ENCODE peak calls at places on chromosomes 13 and 19, in four cellular contexts. R, P, J and U are unnamed samples.

GRCh38 chr13:20044086-20044485 is 85.6 kb downstream of the ZMYM2 start:
- DNase-seq in R (no peak), P (no peak), J (no peak), U (no peak)

GRCh38 chr13:79525458-79525857 is 44.5 kb downstream of the NDFIP2 start:
- DNase-seq in R (no peak), P (no peak), J (no peak), U (no peak)

GRCh38 chr13:20652946-20653345 is 50.6 kb upstream of the IL17D start:
- DNase-seq in R (no peak), P (no peak), J (no peak), U (no peak)

GRCh38 chr19:4730740-4731171 is 7.1 kb upstream of the DPP9 start:
- DNase-seq in R (no peak), P (no peak), J (peak; percentile 72), U (peak; percentile 48)

GRCh38 chr19:36140289-36141038 is 598 bp downstream of the CAPNS1 start:
- DNase-seq in R (peak; percentile 52), P (no peak), J (peak; percentile 83), U (peak; percentile 88)

GRCh38 chr19:6947745-6948144 is 60.4 kb downstream of the ADGRE1 start:
- DNase-seq in R (no peak), P (no peak), J (no peak), U (no peak)

GRCh38 chr19:54421521-54421920 is 6.3 kb downstream of the TTYH1 start:
- DNase-seq in R (no peak), P (no peak), J (no peak), U (no peak)

GRCh38 chr19:29872224-29872731 is 60.5 kb downstream of the CCNE1 start:
- DNase-seq in R (no peak), P (no peak), J (peak; percentile 69), U (peak; percentile 61)

GRCh38 chr13:39765801-39766463 is 110.5 kb downstream of the COG6 start:
- DNase-seq in R (no peak), P (no peak), J (peak; percentile 53), U (peak; percentile 48)

GRCh38 chr19:12749938-12750521 is 1.6 kb upstream of the BEST2 start:
- DNase-seq in R (peak; percentile 56), P (no peak), J (no peak), U (no peak)

GRCh38 chr19:48543121-48543710 is 8.8 kb upstream of the SULT2B1 start:
- DNase-seq in R (peak; percentile 65), P (no peak), J (peak; percentile 50), U (peak; percentile 50)

GRCh38 chr13:113428469-113428865 is 24.8 kb downstream of the ADPRHL1 start:
- DNase-seq in R (no peak), P (no peak), J (no peak), U (no peak)

GRCh38 chr13:92074658-92075057 is 676.2 kb downstream of the GPC5 start:
- DNase-seq in R (no peak), P (no peak), J (peak; percentile 35), U (peak; percentile 58)

GRCh38 chr19:43465468-43466120 is at the start of gene LYPD3:
- DNase-seq in R (peak; percentile 31), P (no peak), J (peak; percentile 84), U (peak; percentile 70)

GRCh38 chr19:43711751-43712355 is 4.0 kb upstream of the IRGC start:
- DNase-seq in R (no peak), P (no peak), J (no peak), U (no peak)

GRCh38 chr19:38686530-38686888 is 39.1 kb downstream of the ACTN4 start:
- DNase-seq in R (no peak), P (no peak), J (peak; percentile 44), U (no peak)

GRCh38 chr19:3750211-3750610 is 11.3 kb downstream of the APBA3 start:
- DNase-seq in R (no peak), P (no peak), J (no peak), U (no peak)

GRCh38 chr19:21474671-21475181 is 30.7 kb upstream of the ZNF429 start:
- DNase-seq in R (peak; percentile 31), P (peak; percentile 84), J (peak; percentile 95), U (peak; percentile 84)

GRCh38 chr13:89401209-89401810 is 1730.1 kb downstream of the SLITRK5 start:
- DNase-seq in R (peak; percentile 73), P (no peak), J (no peak), U (peak; percentile 17)

GRCh38 chr19:5292453-5292842 is 48.2 kb downstream of the PTPRS start:
- DNase-seq in R (peak; percentile 23), P (no peak), J (no peak), U (no peak)

GRCh38 chr19:33727331-33728028 is 69.2 kb upstream of the KCTD15 start:
- DNase-seq in R (no peak), P (no peak), J (no peak), U (no peak)

GRCh38 chr13:112757759-112758086 is 67.9 kb downstream of the ATP11A start:
- DNase-seq in R (no peak), P (no peak), J (no peak), U (no peak)

GRCh38 chr19:35710784-35711723 is 6.7 kb downstream of the ZBTB32 start:
- DNase-seq in R (no peak), P (no peak), J (no peak), U (no peak)

GRCh38 chr13:49733181-49733951 is 42.1 kb upstream of the EBPL start:
- DNase-seq in R (peak; percentile 27), P (no peak), J (no peak), U (peak; percentile 8)

GRCh38 chr13:84609716-84610115 is 727.4 kb upstream of the SLITRK1 start:
- DNase-seq in R (peak; percentile 70), P (no peak), J (no peak), U (no peak)

GRCh38 chr13:48682452-48682851 is 28.7 kb downstream of the CYSLTR2 start:
- DNase-seq in R (no peak), P (no peak), J (no peak), U (no peak)

GRCh38 chr19:38451629-38452028 is 18.1 kb downstream of the RYR1 start:
- DNase-seq in R (no peak), P (no peak), J (no peak), U (no peak)

GRCh38 chr19:11092181-11092538 is 2.9 kb downstream of the LDLR start:
- DNase-seq in R (peak; percentile 74), P (no peak), J (no peak), U (no peak)

GRCh38 chr13:109751477-109751876 is 34.9 kb downstream of the IRS2 start:
- DNase-seq in R (no peak), P (no peak), J (no peak), U (no peak)

GRCh38 chr19:38142176-38143035 is 81.6 kb downstream of the DPF1 start:
- DNase-seq in R (peak; percentile 28), P (peak; percentile 41), J (peak; percentile 85), U (peak; percentile 86)

GRCh38 chr13:98916403-98916802 is 61.5 kb downstream of the DOCK9 start:
- DNase-seq in R (no peak), P (no peak), J (no peak), U (no peak)

GRCh38 chr13:104737713-104738112 is 1671.5 kb upstream of the SLC10A2 start:
- DNase-seq in R (no peak), P (no peak), J (no peak), U (no peak)

GRCh38 chr19:46408611-46409039 is 4.7 kb downstream of the CCDC8 start:
- DNase-seq in R (peak; percentile 28), P (no peak), J (no peak), U (peak; percentile 62)

GRCh38 chr19:38155453-38155852 is 68.6 kb downstream of the DPF1 start:
- DNase-seq in R (peak; percentile 58), P (no peak), J (no peak), U (peak; percentile 20)

GRCh38 chr13:51832471-51833152 is 12.4 kb downstream of the TMEM272 start:
- DNase-seq in R (peak; percentile 8), P (no peak), J (peak; percentile 46), U (peak; percentile 40)

GRCh38 chr19:35756373-35757230 is at the start of gene HSPB6:
- DNase-seq in R (peak; percentile 72), P (no peak), J (peak; percentile 54), U (peak; percentile 65)

GRCh38 chr19:39407644-39408391 is 1.2 kb downstream of the ZFP36 start:
- DNase-seq in R (no peak), P (no peak), J (no peak), U (no peak)

GRCh38 chr19:32303193-32303592 is 42.2 kb upstream of the ZNF507 start:
- DNase-seq in R (no peak), P (no peak), J (no peak), U (no peak)

GRCh38 chr19:40592170-40592569 is 9.0 kb upstream of the LTBP4 start:
- DNase-seq in R (peak; percentile 76), P (no peak), J (peak; percentile 64), U (peak; percentile 79)

GRCh38 chr13:35614666-35615065 is 138.2 kb upstream of the MAB21L1 start:
- DNase-seq in R (no peak), P (no peak), J (no peak), U (peak; percentile 83)
- H3K56ac ChIP-seq in R (no peak overlapping the region), P (no peak overlapping the region), J (no peak overlapping the region), U (no peak overlapping the region)

DNA sequence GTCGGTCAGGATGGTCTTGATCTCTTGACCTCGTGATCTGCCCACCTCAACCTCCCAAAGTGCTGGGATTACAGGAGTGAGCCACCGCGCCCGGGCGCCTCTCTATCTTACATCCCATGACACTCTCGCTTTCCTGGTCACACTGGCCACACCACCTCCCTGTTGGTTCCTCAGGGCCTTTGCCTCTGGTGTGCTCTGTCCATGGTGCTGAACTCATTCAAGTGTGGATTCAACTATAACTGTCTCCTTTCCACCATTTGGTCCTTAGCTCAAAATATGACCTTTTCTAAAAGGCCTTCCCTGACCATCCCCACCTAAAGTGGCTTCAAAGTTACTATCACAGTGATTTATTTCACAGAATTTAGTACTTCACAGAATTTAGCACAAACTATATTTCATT is 3.7 kb upstream of the SMIM17 start:
- DNase-seq in R (peak; percentile 3), P (no peak), J (no peak), U (peak; percentile 63)
- H3K56ac ChIP-seq in R (no peak overlapping the region), P (no peak overlapping the region), J (no peak overlapping the region), U (no peak overlapping the region)

GRCh38 chr19:42269518-42270345 is 680 bp downstream of the CIC start:
- DNase-seq in R (no peak), P (no peak), J (no peak), U (no peak)

GRCh38 chr19:42267644-42268141 is 1.4 kb upstream of the CIC start:
- DNase-seq in R (no peak), P (no peak), J (no peak), U (no peak)

GRCh38 chr19:42268142-42268703 is 829 bp upstream of the CIC start:
- DNase-seq in R (peak; percentile 99), P (peak; percentile 99), J (peak; percentile 99), U (peak; percentile 100)

GRCh38 chr19:42270346-42271044 is 1.4 kb downstream of the CIC start:
- DNase-seq in R (no peak), P (no peak), J (no peak), U (no peak)

GRCh38 chr19:42268704-42269517 is at the start of gene CIC:
- DNase-seq in R (peak; percentile 100), P (peak; percentile 100), J (peak; percentile 100), U (peak; percentile 100)
- H3K56ac ChIP-seq in R (peak within 1 kb of the TSS; percentile 99), P (peak within 1 kb of the TSS; percentile 98), J (no peak within 1 kb of the TSS), U (peak within 1 kb of the TSS; percentile 94)

GRCh38 chr13:27797228-27797624 is 4.9 kb downstream of the GSX1 start:
- DNase-seq in R (peak; percentile 30), P (no peak), J (peak; percentile 80), U (peak; percentile 88)
- H3K56ac ChIP-seq in R (no peak overlapping the region), P (no peak overlapping the region), J (no peak overlapping the region), U (no peak overlapping the region)